ENCODE peak calls at places on chromosomes 1 and 21, in ten cellular contexts. E is ovary, F is dorsolateral prefrontal cortex, L is heart left ventricle, N is MM.1S, G is HCT116, D is WERI-Rb-1, V is bronchial epithelial cell, X is PC-9, R is right lobe of liver. I is an unnamed sample. For H3K27me3, the result is how much of the 10 kb centered on the place peaks cover.

GRCh38 chr1:16175610-16176553 is 20.0 kb upstream of the EPHA2 start:
- DNase-seq in F (peak), L (peak), X (peak), N (no peak), R (peak), E (peak), G (no peak), D (no peak), V (peak), I (peak)

GRCh38 chr1:169044971-169045370 is 61.5 kb upstream of the ATP1B1 start:
- DNase-seq in G (no peak), X (no peak), V (no peak), L (no peak), E (no peak), F (no peak), N (no peak), D (no peak), R (no peak), I (no peak)

GRCh38 chr1:233675893-233676292 is 62.0 kb downstream of the KCNK1 start:
- DNase-seq in E (no peak), N (peak), X (no peak), R (no peak), L (no peak), D (no peak), V (no peak), F (no peak), G (no peak), I (no peak)

GRCh38 chr21:41973861-41974751 is 20.3 kb upstream of the C2CD2 start:
- DNase-seq in L (peak), R (no peak), D (no peak), E (no peak), N (no peak), G (no peak), X (no peak), F (no peak), V (no peak), I (no peak)

GRCh38 chr1:85580046-85580411 is 532 bp upstream of the CCN1 start:
- DNase-seq in F (no peak), G (no peak), X (no peak), V (peak), D (no peak), R (no peak), L (no peak), E (peak), N (no peak), I (no peak)

GRCh38 chr21:41186763-41187536 is 19.0 kb downstream of the BACE2 start:
- DNase-seq in N (no peak), L (no peak), E (no peak), G (no peak), F (no peak), V (peak), R (no peak), D (no peak), X (no peak), I (no peak)

GRCh38 chr1:246450485-246451251 is 56.4 kb downstream of the SMYD3 start:
- DNase-seq in X (no peak), D (no peak), N (peak), F (no peak), L (no peak), E (no peak), V (peak), R (no peak), G (peak), I (no peak)

GRCh38 chr21:19900149-19900548 is 1098.1 kb upstream of the NCAM2 start:
- DNase-seq in N (no peak), E (no peak), L (no peak), D (no peak), V (no peak), X (no peak), F (no peak), R (no peak), G (no peak), I (no peak)

GRCh38 chr1:157966034-157966671 is 27.3 kb upstream of the KIRREL1 start:
- DNase-seq in R (peak), D (no peak), F (no peak), X (no peak), V (no peak), E (no peak), L (no peak), N (no peak), G (no peak), I (no peak)

GRCh38 chr1:100316622-100317021 is 35.7 kb upstream of the CDC14A start:
- DNase-seq in F (no peak), D (no peak), R (no peak), G (no peak), X (no peak), L (no peak), V (no peak), E (no peak), N (no peak), I (no peak)

GRCh38 chr21:46078322-46078981 is 19.5 kb upstream of the COL6A2 start:
- DNase-seq in X (no peak), N (no peak), V (no peak), D (peak), R (peak), L (peak), F (no peak), G (no peak), E (peak), I (peak)

GRCh38 chr1:59761440-59761839 is 53.3 kb upstream of the HOOK1 start:
- DNase-seq in X (no peak), F (no peak), L (no peak), R (no peak), V (peak), E (no peak), G (no peak), N (no peak), D (no peak), I (no peak)

GRCh38 chr1:227576152-227576551 is 12.8 kb downstream of the ZNF678 start:
- DNase-seq in N (no peak), R (no peak), X (no peak), G (no peak), F (no peak), D (no peak), V (no peak), E (no peak), L (no peak), I (no peak)

GRCh38 chr1:41783189-41783639 is 135.5 kb downstream of the HIVEP3 start:
- DNase-seq in F (no peak), V (peak), G (peak), N (no peak), E (no peak), X (peak), L (no peak), D (no peak), R (no peak), I (no peak)

GRCh38 chr21:33531007-33531406 is 10.9 kb downstream of the GART start:
- DNase-seq in N (no peak), G (no peak), D (no peak), V (no peak), E (no peak), F (no peak), L (no peak), R (no peak), X (no peak), I (no peak)

GRCh38 chr1:52920791-52921291 is 699 bp downstream of the ECHDC2 start:
- DNase-seq in R (peak), D (no peak), N (no peak), V (no peak), X (no peak), F (no peak), L (peak), G (no peak), E (no peak), I (peak)

GRCh38 chr1:209850342-209850979 is 22.7 kb downstream of the UTP25 start:
- DNase-seq in E (no peak), G (peak), F (peak), D (peak), X (peak), V (peak), L (peak), N (peak), R (no peak), I (no peak)

GRCh38 chr1:51282605-51283004 is 46.5 kb downstream of the RNF11 start:
- DNase-seq in G (no peak), D (no peak), L (no peak), V (no peak), R (no peak), X (no peak), E (no peak), F (no peak), N (no peak), I (no peak)

GRCh38 chr1:15680131-15680530 is 4.0 kb upstream of the PLEKHM2 start:
- DNase-seq in N (no peak), R (no peak), F (peak), G (no peak), X (peak), D (no peak), L (no peak), V (peak), E (no peak), I (peak)

GRCh38 chr1:94202241-94202640 is 35.1 kb downstream of the ARHGAP29 start:
- DNase-seq in R (no peak), V (peak), N (no peak), F (no peak), D (no peak), X (no peak), G (no peak), E (no peak), L (no peak), I (no peak)

GRCh38 chr1:89627596-89627962 is 5.3 kb upstream of the LRRC8C start:
- DNase-seq in V (no peak), N (no peak), G (no peak), D (no peak), X (no peak), E (no peak), R (no peak), L (no peak), F (no peak), I (no peak)

GRCh38 chr1:66426231-66426853 is 107.6 kb upstream of the SGIP1 start:
- DNase-seq in F (no peak), X (no peak), E (no peak), V (no peak), L (no peak), G (no peak), R (no peak), N (no peak), D (no peak), I (no peak)

GRCh38 chr1:87513270-87513669 is 184.6 kb downstream of the LMO4 start:
- DNase-seq in N (no peak), V (no peak), F (no peak), G (no peak), L (no peak), E (no peak), D (no peak), X (no peak), R (no peak), I (no peak)

GRCh38 chr1:33151115-33151514 is 30.7 kb downstream of the TRIM62 start:
- DNase-seq in G (no peak), L (no peak), E (no peak), V (no peak), R (no peak), D (no peak), F (no peak), N (no peak), X (no peak), I (no peak)

GRCh38 chr1:86499987-86500593 is 31.4 kb downstream of the CLCA1 start:
- DNase-seq in X (no peak), G (peak), V (peak), L (no peak), N (peak), D (no peak), E (no peak), R (no peak), F (no peak), I (no peak)

GRCh38 chr1:198754670-198755069 is 115.8 kb downstream of the PTPRC start:
- DNase-seq in N (no peak), F (no peak), D (no peak), G (no peak), V (no peak), R (no peak), X (no peak), L (no peak), E (no peak), I (no peak)

GRCh38 chr21:41711416-41712023 is 55.3 kb downstream of the RIPK4 start:
- DNase-seq in V (no peak), L (no peak), X (no peak), F (no peak), N (no peak), D (no peak), G (no peak), R (no peak), E (no peak), I (no peak)

GRCh38 chr1:61445269-61445825 is 279.6 kb downstream of the TM2D1 start:
- DNase-seq in X (no peak), N (no peak), V (no peak), D (no peak), E (no peak), G (no peak), R (no peak), F (no peak), L (no peak), I (no peak)

GRCh38 chr1:56399326-56400292 is 179.8 kb downstream of the PLPP3 start:
- DNase-seq in E (no peak), D (no peak), F (no peak), V (peak), L (no peak), X (no peak), R (no peak), N (no peak), G (no peak), I (no peak)

GRCh38 chr1:244854865-244855578 is 9.3 kb downstream of the HNRNPU start:
- DNase-seq in F (no peak), G (no peak), D (no peak), X (no peak), R (no peak), E (no peak), L (no peak), V (no peak), N (no peak), I (no peak)

GRCh38 chr1:204225841-204226745 is 12.3 kb upstream of the GOLT1A start:
- DNase-seq in F (no peak), V (peak), N (no peak), L (no peak), X (peak), E (no peak), D (no peak), R (peak), G (no peak), I (no peak)

GRCh38 chr1:179094826-179095225 is 13.0 kb downstream of the TOR3A start:
- DNase-seq in R (no peak), V (no peak), L (no peak), E (no peak), X (no peak), F (no peak), D (no peak), N (no peak), G (no peak), I (no peak)

GRCh38 chr1:24749257-24749656 is 4.0 kb downstream of the CLIC4 start:
- DNase-seq in G (no peak), F (no peak), X (no peak), R (no peak), L (no peak), V (no peak), E (no peak), D (no peak), N (peak), I (no peak)

GRCh38 chr1:24744911-24745710 is at the start of gene CLIC4:
- DNase-seq in F (peak), N (peak), R (peak), X (peak), L (peak), G (peak), V (peak), E (peak), D (peak), I (peak)

GRCh38 chr1:24749886-24750285 is 4.6 kb downstream of the CLIC4 start:
- DNase-seq in G (no peak), D (no peak), F (no peak), N (no peak), E (no peak), R (no peak), X (no peak), L (no peak), V (no peak), I (no peak)

GRCh38 chr1:24745711-24746582 is 700 bp downstream of the CLIC4 start:
- DNase-seq in L (peak), G (no peak), V (peak), E (peak), N (peak), R (no peak), D (no peak), X (no peak), F (no peak), I (peak)

DNA sequence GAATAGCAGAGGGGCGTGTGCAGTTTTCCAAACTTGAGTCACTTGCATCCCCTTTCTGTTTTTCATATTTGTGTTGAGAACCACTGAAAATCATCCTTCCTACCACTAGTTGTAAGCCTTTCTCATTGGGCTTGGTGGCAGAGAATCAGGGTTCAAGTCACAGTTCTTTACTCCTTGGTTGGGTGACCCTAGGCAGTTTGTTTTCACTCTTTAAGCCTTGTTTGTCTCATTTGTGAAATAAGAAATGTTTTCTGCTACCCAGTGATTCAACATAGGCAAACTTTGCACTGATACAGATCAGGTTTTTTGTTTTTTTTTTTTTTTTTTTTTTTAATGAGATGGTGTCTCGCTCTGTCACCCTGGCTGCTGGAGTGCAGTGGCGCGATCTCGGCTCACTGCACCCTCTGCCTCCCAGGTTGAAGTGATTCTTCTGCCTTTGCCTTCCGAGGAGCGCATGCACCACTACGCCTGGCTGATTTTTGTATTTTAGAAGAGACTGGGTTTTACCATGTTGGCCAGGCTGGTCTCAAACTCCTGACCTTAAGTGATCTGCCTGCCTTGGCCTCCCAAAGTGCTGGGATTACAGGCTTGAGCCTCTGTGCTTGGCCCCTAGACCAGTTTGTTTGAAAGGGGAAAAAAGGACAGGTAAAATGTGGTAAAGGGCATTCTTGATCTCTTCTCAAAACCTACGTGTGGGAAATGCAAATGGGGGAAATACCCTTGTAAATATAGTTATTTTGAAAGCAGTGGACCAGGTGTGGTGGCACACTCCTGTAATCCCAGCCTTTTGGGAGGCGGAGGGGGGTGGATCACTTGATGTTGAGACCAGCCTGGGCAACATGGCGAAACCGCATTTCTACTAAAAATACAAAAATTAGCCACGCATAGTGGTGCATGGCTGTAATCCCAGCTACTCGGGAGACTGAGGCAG is 3.2 kb downstream of the CLIC4 start:
- DNase-seq in L (no peak), X (no peak), G (no peak), R (no peak), N (peak), V (no peak), E (no peak), D (no peak), F (no peak), I (no peak)
- TF ChIP-seq CTCF in L (no peak), X (no peak), G (no peak), R (no peak), N (no peak), V (no peak), E (no peak), D (no peak), F (no peak), I (no peak)

GRCh38 chr21:34673006-34673405 is 4.2 kb downstream of the CLIC6 start:
- DNase-seq in L (no peak), N (no peak), X (no peak), E (no peak), D (no peak), G (no peak), F (no peak), R (no peak), V (no peak), I (no peak)

GRCh38 chr21:34670962-34671348 is 2.2 kb downstream of the CLIC6 start:
- DNase-seq in E (no peak), X (no peak), N (no peak), G (no peak), R (no peak), D (no peak), F (no peak), V (no peak), L (no peak), I (no peak)

GRCh38 chr21:34670220-34670961 is 1.6 kb downstream of the CLIC6 start:
- DNase-seq in L (no peak), X (no peak), F (no peak), D (no peak), G (no peak), R (no peak), E (peak), V (no peak), N (no peak), I (peak)

GRCh38 chr21:34671891-34672290 is 3.1 kb downstream of the CLIC6 start:
- DNase-seq in V (no peak), F (no peak), R (no peak), G (no peak), X (no peak), N (no peak), L (no peak), E (no peak), D (no peak), I (no peak)

GRCh38 chr21:34674467-34674866 is 5.7 kb downstream of the CLIC6 start:
- DNase-seq in D (no peak), G (no peak), N (no peak), X (no peak), V (no peak), F (no peak), E (no peak), R (no peak), L (no peak), I (no peak)
- H3K27me3 ChIP-seq in D (half or more), G (under half), N (under half), X (under half), V (under half), F (half or more), E (under half), R (under half), L (half or more), I (under half)

GRCh38 chr1:14520514-14521163 is 77.8 kb upstream of the KAZN start:
- DNase-seq in X (no peak), E (no peak), R (no peak), G (no peak), F (no peak), N (no peak), V (peak), D (no peak), L (no peak), I (no peak)
- H3K4me3 ChIP-seq in X (no peak), E (no peak), R (no peak), G (no peak), F (no peak), N (no peak), V (no peak), D (no peak), L (no peak), I (no peak)

DNA sequence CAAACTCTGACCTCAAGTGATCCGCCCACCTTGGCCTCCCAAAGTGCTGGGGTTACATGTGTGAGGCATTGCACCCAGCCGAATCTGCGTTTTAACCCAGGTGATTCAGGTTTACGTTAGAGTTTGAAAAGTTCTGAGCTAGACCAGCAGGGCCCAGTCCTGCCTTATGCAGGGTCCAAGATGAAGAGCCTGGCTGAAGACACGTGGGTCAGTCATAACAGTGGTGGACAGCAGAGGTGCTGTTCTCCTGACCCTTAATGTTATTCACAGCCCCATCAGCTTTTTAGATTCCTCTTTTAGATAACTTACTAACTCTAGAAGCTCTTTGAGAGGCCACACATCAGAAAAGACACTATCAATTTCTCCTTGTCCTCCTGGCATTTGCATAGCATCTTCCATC is 50.0 kb downstream of the GNG4 start:
- DNase-seq in N (no peak), D (no peak), L (no peak), X (no peak), R (peak), F (no peak), V (no peak), E (no peak), G (no peak), I (no peak)
- TF ChIP-seq CTCF in N (no peak), D (peak), L (no peak), X (no peak), R (no peak), F (no peak), V (no peak), E (no peak), G (no peak), I (no peak)

GRCh38 chr1:151716405-151716762 is 219 bp downstream of the CELF3 start:
- DNase-seq in F (no peak), N (no peak), G (no peak), X (no peak), R (no peak), E (no peak), L (no peak), V (no peak), D (no peak), I (no peak)
- H3K27me3 ChIP-seq in F (under half), N (half or more), G (under half), X (half or more), R (under half), E (under half), L (under half), V (under half), D (under half), I (under half)

I was measured in upper lobe of right lung.